ENCODE peak calls at places on chromosomes 5 and 9, in seven cellular contexts. G is IMR-90, P is HepG2, Z is upper lobe of left lung, Q is esophagus squamous epithelium, S is A549, T is body of pancreas. D is an unnamed sample.

GRCh38 chr9:131419716-131420115 is 25.8 kb downstream of the PRRC2B start:
- DNase-seq in G (no peak), P (no peak), Z (no peak), Q (no peak), S (no peak), T (no peak), D (no peak)

GRCh38 chr5:30502277-30502676 is 691.2 kb upstream of the CDH6 start:
- DNase-seq in G (peak), P (no peak), Z (no peak), Q (no peak), S (no peak), T (no peak), D (no peak)

GRCh38 chr9:34546834-34547827 is 24.3 kb upstream of the ENHO start:
- DNase-seq in G (peak), P (peak), Z (peak), Q (no peak), S (peak), T (peak), D (peak)

GRCh38 chr5:140251527-140251973 is 51.4 kb downstream of the PFDN1 start:
- DNase-seq in G (peak), P (no peak), Z (peak), Q (no peak), S (peak), T (no peak), D (no peak)

GRCh38 chr5:113617191-113617796 is 103.8 kb downstream of the YTHDC2 start:
- DNase-seq in G (no peak), P (no peak), Z (no peak), Q (no peak), S (no peak), T (no peak), D (no peak)

GRCh38 chr5:152514827-152515397 is 109.8 kb upstream of the NMUR2 start:
- DNase-seq in G (peak), P (peak), Z (no peak), Q (no peak), S (peak), T (no peak), D (no peak)

GRCh38 chr5:159001247-159001646 is 98.5 kb downstream of the EBF1 start:
- DNase-seq in G (no peak), P (no peak), Z (no peak), Q (no peak), S (no peak), T (no peak), D (no peak)

GRCh38 chr9:14661421-14662059 is 31.7 kb downstream of the ZDHHC21 start:
- DNase-seq in G (peak), P (peak), Z (no peak), Q (no peak), S (no peak), T (no peak), D (no peak)

GRCh38 chr5:123814796-123815479 is 303.0 kb downstream of the CSNK1G3 start:
- DNase-seq in G (peak), P (no peak), Z (no peak), Q (no peak), S (no peak), T (no peak), D (no peak)

GRCh38 chr9:27303219-27303618 is 6.3 kb upstream of the EQTN start:
- DNase-seq in G (peak), P (no peak), Z (no peak), Q (no peak), S (peak), T (peak), D (no peak)

GRCh38 chr9:21316860-21317259 is 11.7 kb upstream of the IFNA5 start:
- DNase-seq in G (no peak), P (peak), Z (no peak), Q (no peak), S (no peak), T (peak), D (no peak)

GRCh38 chr9:18428621-18429020 is 45.3 kb upstream of the ADAMTSL1 start:
- DNase-seq in G (peak), P (no peak), Z (no peak), Q (no peak), S (no peak), T (no peak), D (no peak)

GRCh38 chr9:96139592-96140251 is 162.3 kb downstream of the HSD17B3 start:
- DNase-seq in G (peak), P (no peak), Z (peak), Q (no peak), S (no peak), T (no peak), D (no peak)

GRCh38 chr5:43469671-43470396 is 13.8 kb downstream of the TMEM267 start:
- DNase-seq in G (no peak), P (no peak), Z (no peak), Q (no peak), S (no peak), T (no peak), D (no peak)

GRCh38 chr5:96297867-96298266 is 135.2 kb downstream of the PCSK1 start:
- DNase-seq in G (peak), P (peak), Z (peak), Q (no peak), S (no peak), T (no peak), D (peak)

GRCh38 chr5:123882946-123883345 is 371.0 kb downstream of the CSNK1G3 start:
- DNase-seq in G (no peak), P (no peak), Z (no peak), Q (no peak), S (no peak), T (no peak), D (no peak)

GRCh38 chr9:87670572-87671264 is 55.2 kb upstream of the CTSL start:
- DNase-seq in G (no peak), P (no peak), Z (no peak), Q (no peak), S (no peak), T (no peak), D (no peak)

GRCh38 chr5:177346820-177347219 is 4.6 kb downstream of the LMAN2 start:
- DNase-seq in G (peak), P (no peak), Z (no peak), Q (no peak), S (no peak), T (no peak), D (no peak)

GRCh38 chr5:140261403-140262171 is 41.3 kb downstream of the PFDN1 start:
- DNase-seq in G (peak), P (peak), Z (peak), Q (no peak), S (peak), T (peak), D (peak)

GRCh38 chr5:44875661-44876250 is 67.0 kb downstream of the MRPS30 start:
- DNase-seq in G (peak), P (peak), Z (no peak), Q (no peak), S (peak), T (no peak), D (no peak)

GRCh38 chr5:93582677-93583524 is at the start of gene NR2F1:
- DNase-seq in G (peak), P (peak), Z (peak), Q (no peak), S (peak), T (peak), D (peak)

GRCh38 chr5:80140496-80140895 is 105.3 kb downstream of the THBS4 start:
- DNase-seq in G (no peak), P (no peak), Z (no peak), Q (no peak), S (no peak), T (no peak), D (no peak)

GRCh38 chr5:80139573-80139972 is 104.4 kb downstream of the THBS4 start:
- DNase-seq in G (no peak), P (no peak), Z (peak), Q (no peak), S (no peak), T (no peak), D (no peak)

GRCh38 chr5:80134879-80135278 is 99.7 kb downstream of the THBS4 start:
- DNase-seq in G (no peak), P (no peak), Z (no peak), Q (no peak), S (no peak), T (no peak), D (no peak)

GRCh38 chr5:80141147-80141671 is 106.1 kb downstream of the THBS4 start:
- DNase-seq in G (peak), P (no peak), Z (peak), Q (peak), S (no peak), T (peak), D (peak)

GRCh38 chr5:80136751-80137272 is 101.7 kb downstream of the THBS4 start:
- DNase-seq in G (no peak), P (no peak), Z (no peak), Q (no peak), S (no peak), T (no peak), D (no peak)
- TF ChIP-seq POLR2A in G (no peak), P (no peak), Z (no peak), Q (no peak), S (no peak), T (no peak), D (no peak)

GRCh38 chr9:129069128-129069824 is 11.6 kb upstream of the DOLPP1 start:
- DNase-seq in G (no peak), P (no peak), Z (peak), Q (peak), S (no peak), T (peak), D (peak)
- TF ChIP-seq POLR2A in G (no peak), P (no peak), Z (no peak), Q (no peak), S (no peak), T (no peak), D (peak)

GRCh38 chr9:36036780-36037579 is at the start of gene RECK:
- DNase-seq in G (peak), P (peak), Z (peak), Q (peak), S (peak), T (peak), D (peak)
- TF ChIP-seq POLR2A in G (peak), P (peak), Z (peak), Q (no peak), S (peak), T (no peak), D (peak)

GRCh38 chr5:126777974-126778674 is 1.2 kb downstream of the LMNB1 start:
- DNase-seq in G (peak), P (peak), Z (peak), Q (peak), S (peak), T (peak), D (peak)
- TF ChIP-seq POLR2A in G (peak), P (peak), Z (peak), Q (no peak), S (peak), T (peak), D (peak)

GRCh38 chr9:99868845-99869244 is 37.6 kb upstream of the STX17 start:
- DNase-seq in G (peak), P (no peak), Z (no peak), Q (no peak), S (no peak), T (no peak), D (no peak)
- TF ChIP-seq POLR2A in G (no peak), P (no peak), Z (no peak), Q (no peak), S (no peak), T (no peak), D (no peak)